ENCODE peak calls at places on chromosomes 5 and 9, in five cellular contexts. One of them, this sample, is unnamed. For H3K4me1, the result is how much of the 10 kb centered on the place peaks cover.

GRCh38 chr5:157548513-157549282 is 26.9 kb downstream of the ADAM19 start:
- DNase-seq in A549: peak
- DNase-seq in heart left ventricle: no peak
- DNase-seq in effector memory CD4-positive, alpha-beta T cell: no peak
- DNase-seq in sigmoid colon: no peak
- DNase-seq in this sample: peak

GRCh38 chr9:136545065-136545965 is 533 bp downstream of the NOTCH1 start:
- DNase-seq in sigmoid colon: no peak
- DNase-seq in A549: no peak
- DNase-seq in heart left ventricle: no peak
- DNase-seq in effector memory CD4-positive, alpha-beta T cell: peak
- DNase-seq in this sample: peak

GRCh38 chr5:35066260-35066795 is 18.6 kb upstream of the AGXT2 start:
- DNase-seq in A549: no peak
- DNase-seq in effector memory CD4-positive, alpha-beta T cell: no peak
- DNase-seq in sigmoid colon: no peak
- DNase-seq in heart left ventricle: no peak
- DNase-seq in this sample: no peak

GRCh38 chr9:133103183-133103986 is 17.7 kb downstream of the RALGDS start:
- DNase-seq in effector memory CD4-positive, alpha-beta T cell: no peak
- DNase-seq in A549: peak
- DNase-seq in sigmoid colon: peak
- DNase-seq in heart left ventricle: peak
- DNase-seq in this sample: peak

GRCh38 chr5:1892211-1892610 is 9.5 kb upstream of the IRX4 start:
- DNase-seq in A549: no peak
- DNase-seq in sigmoid colon: no peak
- DNase-seq in heart left ventricle: no peak
- DNase-seq in effector memory CD4-positive, alpha-beta T cell: no peak
- DNase-seq in this sample: no peak

GRCh38 chr9:133406039-133406438 is 11.8 kb downstream of the REXO4 start:
- DNase-seq in heart left ventricle: no peak
- DNase-seq in effector memory CD4-positive, alpha-beta T cell: no peak
- DNase-seq in A549: no peak
- DNase-seq in sigmoid colon: no peak
- DNase-seq in this sample: no peak

GRCh38 chr9:101062686-101063085 is 34.2 kb downstream of the PLPPR1 start:
- DNase-seq in A549: no peak
- DNase-seq in effector memory CD4-positive, alpha-beta T cell: no peak
- DNase-seq in sigmoid colon: no peak
- DNase-seq in heart left ventricle: no peak
- DNase-seq in this sample: no peak

GRCh38 chr9:124598048-124598447 is 90.8 kb upstream of the NR5A1 start:
- DNase-seq in effector memory CD4-positive, alpha-beta T cell: no peak
- DNase-seq in heart left ventricle: no peak
- DNase-seq in sigmoid colon: no peak
- DNase-seq in A549: no peak
- DNase-seq in this sample: no peak

GRCh38 chr9:71987471-71988371 is 72.7 kb downstream of the C9orf57 start:
- DNase-seq in A549: no peak
- DNase-seq in effector memory CD4-positive, alpha-beta T cell: no peak
- DNase-seq in heart left ventricle: no peak
- DNase-seq in sigmoid colon: no peak
- DNase-seq in this sample: no peak

GRCh38 chr5:65151632-65152031 is 330.1 kb downstream of the ADAMTS6 start:
- DNase-seq in heart left ventricle: no peak
- DNase-seq in effector memory CD4-positive, alpha-beta T cell: no peak
- DNase-seq in A549: peak
- DNase-seq in sigmoid colon: no peak
- DNase-seq in this sample: no peak

GRCh38 chr5:36607114-36607561 is 732 bp downstream of the SLC1A3 start:
- DNase-seq in effector memory CD4-positive, alpha-beta T cell: no peak
- DNase-seq in heart left ventricle: peak
- DNase-seq in A549: peak
- DNase-seq in sigmoid colon: no peak
- DNase-seq in this sample: no peak

GRCh38 chr5:54663876-54664275 is 146.3 kb downstream of the SNX18 start:
- DNase-seq in sigmoid colon: peak
- DNase-seq in A549: no peak
- DNase-seq in effector memory CD4-positive, alpha-beta T cell: no peak
- DNase-seq in heart left ventricle: peak
- DNase-seq in this sample: peak

GRCh38 chr9:3887121-3887797 is 361.5 kb upstream of the RFX3 start:
- DNase-seq in effector memory CD4-positive, alpha-beta T cell: no peak
- DNase-seq in sigmoid colon: no peak
- DNase-seq in A549: no peak
- DNase-seq in heart left ventricle: no peak
- DNase-seq in this sample: no peak

GRCh38 chr9:35910613-35911488 is 1.6 kb downstream of the SPAAR start:
- DNase-seq in heart left ventricle: no peak
- DNase-seq in effector memory CD4-positive, alpha-beta T cell: peak
- DNase-seq in A549: peak
- DNase-seq in sigmoid colon: no peak
- DNase-seq in this sample: no peak

GRCh38 chr9:136543830-136544548 is 1.9 kb downstream of the NOTCH1 start:
- DNase-seq in effector memory CD4-positive, alpha-beta T cell: no peak
- DNase-seq in heart left ventricle: peak
- DNase-seq in A549: no peak
- DNase-seq in sigmoid colon: peak
- DNase-seq in this sample: no peak

GRCh38 chr9:90095682-90096081 is 490.9 kb downstream of the GADD45G start:
- DNase-seq in heart left ventricle: no peak
- DNase-seq in A549: no peak
- DNase-seq in sigmoid colon: no peak
- DNase-seq in effector memory CD4-positive, alpha-beta T cell: no peak
- DNase-seq in this sample: no peak

GRCh38 chr9:1100192-1100591 is 50.0 kb downstream of the DMRT2 start:
- DNase-seq in sigmoid colon: no peak
- DNase-seq in A549: no peak
- DNase-seq in heart left ventricle: no peak
- DNase-seq in effector memory CD4-positive, alpha-beta T cell: no peak
- DNase-seq in this sample: no peak

GRCh38 chr9:86369810-86370209 is 15.6 kb upstream of the TUT7 start:
- DNase-seq in heart left ventricle: no peak
- DNase-seq in A549: no peak
- DNase-seq in effector memory CD4-positive, alpha-beta T cell: no peak
- DNase-seq in sigmoid colon: no peak
- DNase-seq in this sample: no peak

GRCh38 chr5:127311349-127311748 is 20.8 kb downstream of the MEGF10 start:
- DNase-seq in A549: no peak
- DNase-seq in heart left ventricle: no peak
- DNase-seq in sigmoid colon: no peak
- DNase-seq in effector memory CD4-positive, alpha-beta T cell: no peak
- DNase-seq in this sample: no peak

GRCh38 chr9:134707031-134707680 is 65.6 kb downstream of the COL5A1 start:
- DNase-seq in heart left ventricle: peak
- DNase-seq in effector memory CD4-positive, alpha-beta T cell: no peak
- DNase-seq in sigmoid colon: peak
- DNase-seq in A549: no peak
- DNase-seq in this sample: no peak

GRCh38 chr9:113581865-113582697 is 118.6 kb downstream of the RGS3 start:
- DNase-seq in sigmoid colon: peak
- DNase-seq in A549: no peak
- DNase-seq in heart left ventricle: peak
- DNase-seq in effector memory CD4-positive, alpha-beta T cell: peak
- DNase-seq in this sample: peak

DNA sequence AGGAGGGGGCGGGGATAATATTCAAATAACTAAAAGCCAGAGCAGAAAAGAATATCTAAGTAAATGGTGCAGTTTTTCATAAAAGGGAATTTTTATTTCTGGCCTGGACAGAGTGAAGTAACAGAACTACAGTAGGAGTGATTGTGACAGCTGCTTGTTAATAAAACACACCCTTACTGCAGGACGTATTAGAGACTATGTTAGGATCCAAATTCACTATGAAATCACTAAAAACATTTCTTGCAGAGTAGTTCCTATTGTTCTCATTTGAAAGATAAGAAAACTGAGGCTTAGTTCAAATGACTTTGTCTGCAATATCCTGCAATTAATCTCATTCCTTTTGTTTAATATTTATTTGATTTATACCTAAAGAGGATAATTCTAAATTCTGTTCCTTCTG is 39.5 kb downstream of the FAM174A start:
- DNase-seq in sigmoid colon: no peak
- DNase-seq in effector memory CD4-positive, alpha-beta T cell: no peak
- DNase-seq in A549: no peak
- DNase-seq in heart left ventricle: no peak
- DNase-seq in this sample: no peak
- H3K27ac ChIP-seq in sigmoid colon: no peak
- H3K27ac ChIP-seq in effector memory CD4-positive, alpha-beta T cell: no peak
- H3K27ac ChIP-seq in A549: no peak
- H3K27ac ChIP-seq in heart left ventricle: no peak
- H3K27ac ChIP-seq in this sample: no peak

GRCh38 chr9:108837530-108837929 is 18.3 kb downstream of the ACTL7B start:
- DNase-seq in A549: no peak
- DNase-seq in effector memory CD4-positive, alpha-beta T cell: no peak
- DNase-seq in heart left ventricle: no peak
- DNase-seq in sigmoid colon: no peak
- DNase-seq in this sample: no peak

GRCh38 chr9:108834959-108835696 is 20.7 kb downstream of the ACTL7B start:
- DNase-seq in effector memory CD4-positive, alpha-beta T cell: no peak
- DNase-seq in heart left ventricle: no peak
- DNase-seq in sigmoid colon: no peak
- DNase-seq in A549: no peak
- DNase-seq in this sample: no peak

GRCh38 chr9:108836771-108837170 is 19.0 kb downstream of the ACTL7B start:
- DNase-seq in sigmoid colon: no peak
- DNase-seq in effector memory CD4-positive, alpha-beta T cell: no peak
- DNase-seq in heart left ventricle: no peak
- DNase-seq in A549: no peak
- DNase-seq in this sample: no peak

GRCh38 chr9:108835831-108836230 is 20.0 kb downstream of the ACTL7B start:
- DNase-seq in effector memory CD4-positive, alpha-beta T cell: no peak
- DNase-seq in A549: no peak
- DNase-seq in heart left ventricle: no peak
- DNase-seq in sigmoid colon: no peak
- DNase-seq in this sample: no peak

DNA sequence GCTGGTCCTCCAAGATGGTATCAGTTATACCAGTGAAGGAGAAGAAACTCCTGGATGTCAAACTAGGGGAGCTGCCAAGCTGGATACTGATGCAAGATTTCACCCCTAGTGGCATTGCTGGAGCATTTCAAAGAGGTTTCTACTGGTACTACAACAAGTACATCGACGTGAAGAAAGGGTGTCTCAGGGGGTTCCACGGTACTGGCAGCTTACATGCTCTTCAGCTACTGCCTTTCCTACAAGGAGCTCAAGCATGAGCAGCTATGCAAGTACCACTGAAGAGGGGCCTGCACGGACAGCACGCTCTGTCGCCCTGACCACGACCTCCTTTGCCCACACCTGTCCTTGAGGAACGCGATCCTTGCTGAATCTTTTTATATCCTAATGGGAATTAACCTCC is 19.5 kb downstream of the ACTL7B start:
- DNase-seq in A549: no peak
- DNase-seq in sigmoid colon: no peak
- DNase-seq in heart left ventricle: no peak
- DNase-seq in effector memory CD4-positive, alpha-beta T cell: no peak
- DNase-seq in this sample: no peak
- H3K4me1 ChIP-seq in A549: under half
- H3K4me1 ChIP-seq in sigmoid colon: under half
- H3K4me1 ChIP-seq in heart left ventricle: under half
- H3K4me1 ChIP-seq in effector memory CD4-positive, alpha-beta T cell: under half
- H3K4me1 ChIP-seq in this sample: under half

GRCh38 chr5:154430466-154430865 is 15.3 kb upstream of the SAP30L start:
- DNase-seq in A549: no peak
- DNase-seq in heart left ventricle: no peak
- DNase-seq in effector memory CD4-positive, alpha-beta T cell: no peak
- DNase-seq in sigmoid colon: no peak
- DNase-seq in this sample: no peak
- H3K27ac ChIP-seq in A549: no peak
- H3K27ac ChIP-seq in heart left ventricle: no peak
- H3K27ac ChIP-seq in effector memory CD4-positive, alpha-beta T cell: no peak
- H3K27ac ChIP-seq in sigmoid colon: no peak
- H3K27ac ChIP-seq in this sample: no peak

DNA sequence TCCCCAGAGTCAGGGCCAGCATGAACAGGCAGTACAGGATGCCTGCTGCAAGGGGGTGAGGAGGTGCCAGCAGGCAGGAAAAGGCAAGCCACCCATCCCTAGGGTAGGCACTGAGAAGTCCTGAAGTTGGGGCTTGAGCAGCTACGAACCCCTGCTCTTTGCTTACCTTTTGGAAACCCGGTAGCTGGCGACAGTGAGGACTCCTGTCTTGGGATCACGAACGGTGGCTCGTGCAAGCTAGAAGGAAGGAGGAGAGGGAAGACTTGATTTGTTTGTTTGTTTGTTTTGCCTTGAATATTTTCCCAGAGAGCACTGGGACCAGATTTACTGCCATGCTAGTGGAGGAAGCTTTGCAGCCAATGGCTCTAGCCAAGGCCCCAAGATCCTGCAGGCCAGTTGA is 23.7 kb downstream of the P4HA2 start:
- DNase-seq in effector memory CD4-positive, alpha-beta T cell: no peak
- DNase-seq in heart left ventricle: no peak
- DNase-seq in A549: no peak
- DNase-seq in sigmoid colon: no peak
- DNase-seq in this sample: no peak
- H3K4me1 ChIP-seq in effector memory CD4-positive, alpha-beta T cell: under half
- H3K4me1 ChIP-seq in heart left ventricle: under half
- H3K4me1 ChIP-seq in A549: under half
- H3K4me1 ChIP-seq in sigmoid colon: under half
- H3K4me1 ChIP-seq in this sample: under half